ENCODE peak calls at places on chromosomes 11 and 22, in five cellular contexts. One of them, this sample, is unnamed.

GRCh38 chr22:48607901-48608650 is 1219.6 kb downstream of the BRD1 start:
- DNase-seq in transverse colon: no peak
- DNase-seq in HepG2: no peak
- DNase-seq in sigmoid colon: no peak
- DNase-seq in suprapubic skin: no peak
- DNase-seq in this sample: no peak

GRCh38 chr22:38835888-38836301 is 7.9 kb downstream of the NPTXR start:
- DNase-seq in sigmoid colon: no peak
- DNase-seq in transverse colon: no peak
- DNase-seq in suprapubic skin: no peak
- DNase-seq in HepG2: no peak
- DNase-seq in this sample: no peak

GRCh38 chr11:120612363-120613263 is 101.1 kb downstream of the GRIK4 start:
- DNase-seq in sigmoid colon: no peak
- DNase-seq in suprapubic skin: no peak
- DNase-seq in HepG2: peak
- DNase-seq in transverse colon: peak
- DNase-seq in this sample: peak

GRCh38 chr11:66543263-66544107 is 2.4 kb downstream of the ZDHHC24 start:
- DNase-seq in HepG2: no peak
- DNase-seq in suprapubic skin: no peak
- DNase-seq in transverse colon: peak
- DNase-seq in sigmoid colon: no peak
- DNase-seq in this sample: peak

GRCh38 chr11:18617688-18618340 is 16.3 kb downstream of the SPTY2D1 start:
- DNase-seq in transverse colon: no peak
- DNase-seq in sigmoid colon: no peak
- DNase-seq in HepG2: no peak
- DNase-seq in suprapubic skin: no peak
- DNase-seq in this sample: no peak

GRCh38 chr11:119540370-119541125 is 117.6 kb upstream of the THY1 start:
- DNase-seq in HepG2: no peak
- DNase-seq in sigmoid colon: no peak
- DNase-seq in transverse colon: no peak
- DNase-seq in suprapubic skin: peak
- DNase-seq in this sample: no peak

GRCh38 chr22:38163844-38164577 is 17.6 kb downstream of the PLA2G6 start:
- DNase-seq in suprapubic skin: peak
- DNase-seq in sigmoid colon: peak
- DNase-seq in HepG2: peak
- DNase-seq in transverse colon: no peak
- DNase-seq in this sample: no peak

GRCh38 chr11:112219476-112220232 is 6.6 kb upstream of the PTS start:
- DNase-seq in HepG2: peak
- DNase-seq in sigmoid colon: peak
- DNase-seq in suprapubic skin: no peak
- DNase-seq in transverse colon: peak
- DNase-seq in this sample: peak

GRCh38 chr22:40499187-40499753 is 128.9 kb downstream of the SGSM3 start:
- DNase-seq in transverse colon: no peak
- DNase-seq in suprapubic skin: no peak
- DNase-seq in sigmoid colon: no peak
- DNase-seq in HepG2: peak
- DNase-seq in this sample: peak

GRCh38 chr22:44200855-44201550 is 20.3 kb downstream of the PARVG start:
- DNase-seq in sigmoid colon: peak
- DNase-seq in suprapubic skin: no peak
- DNase-seq in HepG2: no peak
- DNase-seq in transverse colon: no peak
- DNase-seq in this sample: no peak

GRCh38 chr22:50444663-50445062 is 30.2 kb downstream of the SBF1 start:
- DNase-seq in sigmoid colon: no peak
- DNase-seq in transverse colon: peak
- DNase-seq in HepG2: no peak
- DNase-seq in suprapubic skin: no peak
- DNase-seq in this sample: no peak

GRCh38 chr22:21917206-21917958 is 35.3 kb downstream of the PPM1F start:
- DNase-seq in transverse colon: no peak
- DNase-seq in sigmoid colon: no peak
- DNase-seq in HepG2: peak
- DNase-seq in suprapubic skin: no peak
- DNase-seq in this sample: no peak

GRCh38 chr22:25067851-25068421 is 115.4 kb downstream of the KIAA1671 start:
- DNase-seq in transverse colon: peak
- DNase-seq in suprapubic skin: no peak
- DNase-seq in sigmoid colon: no peak
- DNase-seq in HepG2: no peak
- DNase-seq in this sample: no peak

GRCh38 chr11:105156720-105157119 is 17.2 kb upstream of the CARD18 start:
- DNase-seq in suprapubic skin: no peak
- DNase-seq in HepG2: no peak
- DNase-seq in transverse colon: no peak
- DNase-seq in sigmoid colon: no peak
- DNase-seq in this sample: no peak

GRCh38 chr11:100830295-100830694 is 143.2 kb downstream of the ARHGAP42 start:
- DNase-seq in sigmoid colon: no peak
- DNase-seq in HepG2: no peak
- DNase-seq in transverse colon: no peak
- DNase-seq in suprapubic skin: no peak
- DNase-seq in this sample: no peak

GRCh38 chr11:129945377-129945776 is 50.0 kb upstream of the NFRKB start:
- DNase-seq in HepG2: no peak
- DNase-seq in suprapubic skin: no peak
- DNase-seq in sigmoid colon: no peak
- DNase-seq in transverse colon: no peak
- DNase-seq in this sample: no peak

DNA sequence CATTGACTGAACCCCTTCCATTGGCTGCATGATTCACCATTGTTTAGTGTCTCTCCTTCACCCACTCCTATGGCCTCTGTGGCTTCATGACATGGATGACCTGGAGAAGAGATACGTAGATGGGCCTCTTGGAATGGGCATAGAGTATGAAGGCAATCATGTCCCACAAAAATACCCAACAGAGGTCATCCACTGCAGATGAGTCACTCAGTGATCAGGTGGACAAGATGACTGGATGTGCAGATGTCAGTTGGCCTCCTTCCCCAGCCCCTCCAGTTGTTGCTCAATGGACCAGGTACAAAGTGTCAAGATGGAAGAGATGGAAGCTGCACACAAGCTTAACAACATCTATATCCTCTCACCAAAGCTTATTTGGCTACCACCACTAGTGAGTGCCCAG is 41.0 kb upstream of the CLPB start:
- DNase-seq in sigmoid colon: no peak
- DNase-seq in suprapubic skin: no peak
- DNase-seq in transverse colon: no peak
- DNase-seq in HepG2: no peak
- DNase-seq in this sample: no peak
- TF ChIP-seq POLR2AphosphoS5 in sigmoid colon: no peak
- TF ChIP-seq POLR2AphosphoS5 in suprapubic skin: no peak
- TF ChIP-seq POLR2AphosphoS5 in transverse colon: no peak
- TF ChIP-seq POLR2AphosphoS5 in HepG2: no peak
- TF ChIP-seq POLR2AphosphoS5 in this sample: no peak

DNA sequence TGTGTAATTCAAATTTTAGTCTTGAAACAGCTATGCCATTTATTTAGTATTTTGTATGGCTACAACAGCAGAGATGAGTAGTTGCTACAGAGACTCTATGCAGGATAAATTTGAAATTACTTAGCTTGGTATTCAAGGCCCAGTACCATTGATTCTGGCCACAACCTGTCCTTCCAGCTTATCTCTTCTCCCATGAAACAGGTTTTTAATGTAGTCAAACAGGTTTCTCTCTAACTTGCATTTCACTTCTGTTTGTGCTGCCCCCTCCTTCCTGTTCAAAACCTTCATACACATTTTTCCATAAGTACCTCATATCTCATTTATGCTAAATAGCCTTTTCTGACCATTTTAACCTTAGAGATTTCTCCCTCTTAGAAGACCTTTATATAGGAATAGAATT is 3.3 kb downstream of the USP47 start:
- DNase-seq in transverse colon: no peak
- DNase-seq in suprapubic skin: no peak
- DNase-seq in sigmoid colon: no peak
- DNase-seq in HepG2: no peak
- DNase-seq in this sample: no peak
- TF ChIP-seq POLR2A in transverse colon: no peak
- TF ChIP-seq POLR2A in suprapubic skin: no peak
- TF ChIP-seq POLR2A in sigmoid colon: no peak
- TF ChIP-seq POLR2A in HepG2: no peak
- TF ChIP-seq POLR2A in this sample: no peak

GRCh38 chr11:1073261-1073724 is 1.4 kb upstream of the MUC2 start:
- DNase-seq in HepG2: peak
- DNase-seq in suprapubic skin: peak
- DNase-seq in transverse colon: peak
- DNase-seq in sigmoid colon: peak
- DNase-seq in this sample: no peak
- TF ChIP-seq POLR2AphosphoS5 in HepG2: no peak
- TF ChIP-seq POLR2AphosphoS5 in suprapubic skin: no peak
- TF ChIP-seq POLR2AphosphoS5 in transverse colon: no peak
- TF ChIP-seq POLR2AphosphoS5 in sigmoid colon: no peak
- TF ChIP-seq POLR2AphosphoS5 in this sample: no peak

DNA sequence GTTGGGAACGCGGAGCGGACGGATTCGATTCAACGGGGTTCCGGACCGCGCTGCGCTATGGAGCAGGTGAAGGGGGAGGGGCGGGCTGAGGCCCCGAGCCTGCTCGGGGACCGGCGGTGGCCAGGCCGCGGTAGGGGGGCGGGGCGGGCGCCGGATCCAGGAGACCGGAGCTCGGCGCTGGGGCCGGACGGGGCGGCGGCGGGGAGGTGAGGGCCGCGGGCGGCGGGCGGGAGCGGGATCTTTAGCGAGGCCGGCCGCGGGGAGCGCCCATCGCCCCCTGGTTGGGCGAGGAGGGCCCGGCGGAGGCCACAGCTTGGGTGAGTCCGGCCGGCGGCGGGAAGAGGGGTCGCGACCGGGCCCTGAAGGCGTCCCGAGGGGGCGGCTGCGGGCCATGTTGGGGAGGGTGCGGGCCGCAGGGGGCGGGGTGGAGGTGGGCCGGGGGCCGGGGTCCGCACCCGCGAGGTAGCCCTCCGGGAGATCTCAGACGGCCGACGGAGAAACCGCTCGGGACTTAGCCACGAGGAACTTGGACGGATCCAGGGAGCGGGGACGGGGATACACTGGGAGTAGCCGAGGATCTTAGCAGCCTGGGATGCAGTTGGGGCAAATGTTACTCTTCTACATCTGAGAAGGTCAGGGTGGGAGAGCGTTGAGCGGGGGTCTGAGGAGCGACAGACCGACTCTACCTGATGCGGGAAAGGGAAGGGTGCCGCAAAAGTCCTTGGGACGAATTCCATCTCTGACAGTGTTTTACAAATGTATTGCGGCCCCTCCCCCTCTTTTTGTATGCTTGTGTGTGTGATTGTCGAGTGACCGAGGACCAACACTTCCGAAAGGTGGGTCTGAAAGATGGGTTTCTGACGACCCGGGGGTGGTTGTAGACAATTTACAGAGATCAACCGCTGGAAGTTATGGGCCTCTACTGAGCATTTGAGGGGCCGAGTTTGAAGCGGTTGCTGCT is 514 bp downstream of the STIP1 start:
- DNase-seq in HepG2: no peak
- DNase-seq in suprapubic skin: no peak
- DNase-seq in transverse colon: peak
- DNase-seq in sigmoid colon: peak
- DNase-seq in this sample: no peak
- TF ChIP-seq POLR2A in HepG2: no peak
- TF ChIP-seq POLR2A in suprapubic skin: no peak
- TF ChIP-seq POLR2A in transverse colon: no peak
- TF ChIP-seq POLR2A in sigmoid colon: no peak
- TF ChIP-seq POLR2A in this sample: no peak

GRCh38 chr11:10075141-10075540 is 218.9 kb downstream of the SBF2 start:
- DNase-seq in transverse colon: no peak
- DNase-seq in sigmoid colon: no peak
- DNase-seq in suprapubic skin: no peak
- DNase-seq in HepG2: no peak
- DNase-seq in this sample: no peak
- TF ChIP-seq POLR2AphosphoS5 in transverse colon: no peak
- TF ChIP-seq POLR2AphosphoS5 in sigmoid colon: no peak
- TF ChIP-seq POLR2AphosphoS5 in suprapubic skin: no peak
- TF ChIP-seq POLR2AphosphoS5 in HepG2: no peak
- TF ChIP-seq POLR2AphosphoS5 in this sample: no peak

GRCh38 chr11:356610-357009 is 12.7 kb upstream of the B4GALNT4 start:
- DNase-seq in suprapubic skin: no peak
- DNase-seq in HepG2: no peak
- DNase-seq in transverse colon: no peak
- DNase-seq in sigmoid colon: no peak
- DNase-seq in this sample: no peak

GRCh38 chr11:357582-357981 is 11.7 kb upstream of the B4GALNT4 start:
- DNase-seq in suprapubic skin: no peak
- DNase-seq in transverse colon: no peak
- DNase-seq in sigmoid colon: no peak
- DNase-seq in HepG2: no peak
- DNase-seq in this sample: no peak

GRCh38 chr11:358129-358805 is 11.0 kb upstream of the B4GALNT4 start:
- DNase-seq in HepG2: no peak
- DNase-seq in transverse colon: no peak
- DNase-seq in suprapubic skin: no peak
- DNase-seq in sigmoid colon: peak
- DNase-seq in this sample: no peak

GRCh38 chr11:353315-353857 is 15.9 kb upstream of the B4GALNT4 start:
- DNase-seq in suprapubic skin: peak
- DNase-seq in transverse colon: peak
- DNase-seq in HepG2: peak
- DNase-seq in sigmoid colon: peak
- DNase-seq in this sample: no peak

GRCh38 chr11:355581-356458 is 13.5 kb upstream of the B4GALNT4 start:
- DNase-seq in sigmoid colon: peak
- DNase-seq in HepG2: peak
- DNase-seq in suprapubic skin: peak
- DNase-seq in transverse colon: peak
- DNase-seq in this sample: peak
- TF ChIP-seq POLR2A in sigmoid colon: peak
- TF ChIP-seq POLR2A in HepG2: peak
- TF ChIP-seq POLR2A in suprapubic skin: peak
- TF ChIP-seq POLR2A in transverse colon: peak
- TF ChIP-seq POLR2A in this sample: no peak

DNA sequence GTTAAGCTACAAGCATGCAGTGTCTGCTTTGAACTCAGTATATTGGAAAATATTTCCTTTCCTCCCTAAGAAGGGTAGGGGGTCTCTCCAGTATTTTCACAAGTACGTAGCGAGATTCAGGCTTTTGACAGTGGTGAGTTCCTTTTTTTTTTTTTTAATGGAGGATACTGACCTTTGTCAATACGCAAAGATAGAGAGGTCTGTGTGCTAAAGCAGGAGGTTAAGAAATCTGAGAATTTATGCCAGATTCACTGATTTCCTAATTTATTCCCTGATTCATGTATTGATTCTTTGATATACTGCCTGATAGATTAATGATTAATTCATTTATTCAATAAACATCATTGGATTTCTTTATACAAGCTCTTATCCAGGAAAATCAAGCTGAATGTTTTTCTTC is 106.7 kb upstream of the CADM1 start:
- DNase-seq in suprapubic skin: no peak
- DNase-seq in HepG2: no peak
- DNase-seq in transverse colon: no peak
- DNase-seq in sigmoid colon: no peak
- DNase-seq in this sample: no peak
- TF ChIP-seq POLR2AphosphoS5 in suprapubic skin: no peak
- TF ChIP-seq POLR2AphosphoS5 in HepG2: no peak
- TF ChIP-seq POLR2AphosphoS5 in transverse colon: no peak
- TF ChIP-seq POLR2AphosphoS5 in sigmoid colon: no peak
- TF ChIP-seq POLR2AphosphoS5 in this sample: no peak